ENCODE peak calls at places on chromosome 16, in ten cellular contexts. P is ovary, O is AG04450, N is left ventricle myocardium inferior, X is vagina, I is lung, G is tibial artery, H is GM06990, C is colonic mucosa, J is heart right ventricle. F is an unnamed sample.

GRCh38 chr16:88605186-88606145 is 32.9 kb upstream of the IL17C start:
- DNase-seq in P (no peak), O (no peak), N (no peak), X (no peak), I (no peak), G (no peak), H (no peak), C (no peak), J (no peak), F (no peak)

GRCh38 chr16:65634291-65634690 is 512.4 kb upstream of the CDH11 start:
- DNase-seq in P (no peak), O (no peak), N (no peak), X (no peak), I (no peak), G (no peak), H (no peak), C (no peak), J (no peak), F (no peak)

GRCh38 chr16:54400261-54400660 is 113.7 kb upstream of the IRX3 start:
- DNase-seq in P (no peak), O (no peak), N (no peak), X (no peak), I (no peak), G (no peak), H (no peak), C (no peak), J (no peak), F (no peak)

GRCh38 chr16:56789360-56789759 is 59.4 kb downstream of the NUP93 start:
- DNase-seq in P (peak; percentile 43), O (no peak), N (no peak), X (no peak), I (peak; percentile 38), G (no peak), H (no peak), C (peak; percentile 29), J (peak; percentile 12), F (no peak)

GRCh38 chr16:24850289-24850931 is 4.6 kb downstream of the SLC5A11 start:
- DNase-seq in P (no peak), O (no peak), N (no peak), X (no peak), I (no peak), G (no peak), H (no peak), C (no peak), J (no peak), F (no peak)

GRCh38 chr16:58863042-58863441 is 128.9 kb upstream of the GOT2 start:
- DNase-seq in P (no peak), O (no peak), N (no peak), X (no peak), I (no peak), G (no peak), H (no peak), C (no peak), J (no peak), F (no peak)

GRCh38 chr16:2333772-2334379 is 6.7 kb downstream of the ABCA3 start:
- DNase-seq in P (no peak), O (no peak), N (no peak), X (peak; percentile 72), I (no peak), G (no peak), H (no peak), C (no peak), J (no peak), F (no peak)

GRCh38 chr16:67279296-67280089 is at the start of gene PLEKHG4:
- DNase-seq in P (peak; percentile 79), O (no peak), N (peak; percentile 64), X (no peak), I (peak; percentile 76), G (peak; percentile 46), H (peak; percentile 86), C (peak; percentile 80), J (peak; percentile 78), F (no peak)

GRCh38 chr16:17520567-17520966 is 49.8 kb upstream of the XYLT1 start:
- DNase-seq in P (no peak), O (no peak), N (no peak), X (no peak), I (no peak), G (no peak), H (no peak), C (no peak), J (no peak), F (peak; percentile 68)

GRCh38 chr16:4505356-4506153 is 29.4 kb downstream of the HMOX2 start:
- DNase-seq in P (no peak), O (no peak), N (no peak), X (no peak), I (peak; percentile 46), G (no peak), H (peak; percentile 76), C (no peak), J (no peak), F (no peak)

GRCh38 chr16:30092373-30093010 is 768 bp upstream of the TBX6 start:
- DNase-seq in P (peak; percentile 77), O (no peak), N (peak; percentile 75), X (no peak), I (peak; percentile 86), G (peak; percentile 87), H (peak; percentile 93), C (peak; percentile 83), J (peak; percentile 82), F (no peak)

GRCh38 chr16:67248401-67249177 is at the start of gene SLC9A5:
- DNase-seq in P (peak; percentile 63), O (no peak), N (peak; percentile 32), X (no peak), I (no peak), G (peak; percentile 21), H (peak; percentile 69), C (no peak), J (peak; percentile 57), F (no peak)

GRCh38 chr16:2486645-2487516 is 12.0 kb downstream of the TBC1D24 start:
- DNase-seq in P (no peak), O (no peak), N (peak; percentile 56), X (no peak), I (peak; percentile 64), G (peak; percentile 54), H (peak; percentile 53), C (peak; percentile 64), J (peak; percentile 59), F (no peak)

GRCh38 chr16:68070249-68070725 is 14.9 kb upstream of the NFATC3 start:
- DNase-seq in P (no peak), O (no peak), N (no peak), X (peak; percentile 46), I (no peak), G (no peak), H (no peak), C (no peak), J (no peak), F (no peak)

DNA sequence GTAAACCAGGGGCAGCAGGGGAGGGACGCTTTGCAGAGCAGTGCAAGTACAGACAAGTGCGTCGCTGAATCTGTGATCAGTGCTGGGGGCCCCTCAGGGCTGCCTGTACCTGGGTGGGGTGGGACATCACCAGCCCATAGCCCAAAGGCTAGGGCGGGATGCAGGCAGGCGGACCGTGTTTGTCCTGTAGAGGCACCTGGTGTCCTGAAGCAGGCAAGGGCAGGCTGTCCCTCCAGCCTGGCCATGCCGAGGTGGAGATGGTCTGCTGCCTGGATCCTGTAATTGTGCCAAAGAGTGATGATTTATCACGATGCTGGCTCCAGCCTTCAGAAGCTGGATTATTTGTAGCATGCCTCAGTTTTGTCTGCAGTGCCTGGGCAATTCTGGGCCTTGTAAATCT is 137.9 kb upstream of the GSE1 start:
- DNase-seq in P (no peak), O (no peak), N (no peak), X (no peak), I (no peak), G (no peak), H (no peak), C (no peak), J (no peak), F (no peak)
- H3K27me3 ChIP-seq in P (no peaks in the 10 kb centered on the region), O (no peaks in the 10 kb centered on the region), N (no peaks in the 10 kb centered on the region), X (no peaks in the 10 kb centered on the region), I (no peaks in the 10 kb centered on the region), G (no peaks in the 10 kb centered on the region), H (no peaks in the 10 kb centered on the region), C (no peaks in the 10 kb centered on the region), J (no peaks in the 10 kb centered on the region), F (no peaks in the 10 kb centered on the region)

DNA sequence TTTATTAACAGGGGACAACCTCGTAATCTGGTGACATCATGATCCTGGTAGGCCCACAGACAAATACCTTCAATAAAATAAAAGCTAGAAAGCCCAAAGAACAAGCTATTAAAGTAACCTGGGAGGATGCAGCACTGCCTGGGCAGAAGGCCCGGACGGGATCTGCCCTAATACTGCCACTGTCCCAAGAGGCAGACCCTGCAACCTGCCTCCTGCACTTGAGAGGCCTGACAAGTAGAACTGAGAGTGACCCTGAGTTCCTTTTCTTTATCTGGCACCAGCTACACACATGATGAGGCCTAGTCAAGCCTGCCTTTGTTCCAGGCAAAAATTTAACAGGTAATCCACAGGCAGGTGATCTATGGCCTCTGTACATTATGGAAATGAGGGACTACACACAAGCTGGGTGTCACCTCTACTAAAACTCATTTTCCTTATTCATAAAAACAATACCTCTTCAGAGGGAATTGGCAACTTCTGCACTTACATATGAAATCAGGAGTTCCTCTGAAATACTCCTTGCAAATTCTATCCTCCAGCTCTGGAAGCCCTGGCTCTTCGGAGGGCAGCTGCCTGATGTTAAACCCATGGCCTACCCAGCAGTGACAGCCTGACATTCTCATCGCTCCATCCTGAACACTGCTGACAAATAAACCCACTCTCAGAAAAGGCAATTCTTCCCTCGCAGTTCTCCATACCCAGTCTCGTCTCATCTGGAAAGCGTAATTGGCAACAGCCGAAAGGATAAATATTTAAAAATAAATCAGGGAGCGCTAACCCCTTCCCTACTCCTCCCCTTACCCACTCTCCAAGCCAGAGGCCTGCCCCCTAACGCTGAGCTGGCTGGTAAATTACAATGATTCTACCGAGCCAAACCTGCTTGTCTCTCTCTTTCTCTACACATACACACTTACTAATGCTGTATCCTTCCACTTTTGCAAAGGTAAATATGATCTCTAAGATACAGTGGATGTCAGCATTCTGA is 2.5 kb upstream of the ZFHX3 start:
- DNase-seq in P (no peak), O (no peak), N (no peak), X (no peak), I (no peak), G (peak; percentile 17), H (no peak), C (no peak), J (no peak), F (no peak)
- TF ChIP-seq CTCF in P (no peak), O (no peak), N (no peak), X (no peak), I (no peak), G (no peak), H (no peak), C (no peak), J (no peak), F (no peak)

GRCh38 chr16:84514874-84515835 is 10.7 kb upstream of the MEAK7 start:
- DNase-seq in P (peak; percentile 9), O (no peak), N (peak; percentile 30), X (no peak), I (peak; percentile 62), G (peak; percentile 17), H (peak; percentile 88), C (no peak), J (no peak), F (no peak)
- H3K4me3 ChIP-seq in P (no peak overlapping the region), O (no peak overlapping the region), N (no peak overlapping the region), X (no peak overlapping the region), I (no peak overlapping the region), G (no peak overlapping the region), H (no peak overlapping the region), C (no peak overlapping the region), J (no peak overlapping the region), F (no peak overlapping the region)

DNA sequence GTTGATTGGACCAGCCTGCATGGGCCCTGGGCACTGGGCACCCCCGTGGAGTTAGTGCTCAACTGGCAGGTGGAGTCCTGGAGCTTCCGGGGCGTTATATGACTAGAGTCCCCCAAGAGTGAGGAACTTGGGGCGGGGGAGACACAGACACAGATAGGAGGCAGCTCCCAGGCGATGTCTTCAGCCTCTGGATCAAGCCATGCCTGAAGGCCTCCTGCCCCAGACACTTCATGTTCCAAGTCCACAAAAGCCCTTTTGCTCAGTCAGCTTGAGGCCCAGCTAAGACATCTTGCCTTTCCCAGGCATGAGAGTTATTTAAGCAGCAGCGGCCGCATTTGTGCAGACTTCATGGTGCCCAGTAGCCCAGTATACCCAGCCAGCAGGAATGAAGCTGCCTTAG is 136.6 kb upstream of the CIBAR2 start:
- DNase-seq in P (no peak), O (no peak), N (no peak), X (no peak), I (no peak), G (no peak), H (no peak), C (no peak), J (no peak), F (no peak)
- H3K27me3 ChIP-seq in P (no peaks in the 10 kb centered on the region), O (no peaks in the 10 kb centered on the region), N (no peaks in the 10 kb centered on the region), X (no peaks in the 10 kb centered on the region), I (no peaks in the 10 kb centered on the region), G (peaks cover 4% of the 10 kb centered on the region), H (no peaks in the 10 kb centered on the region), C (no peaks in the 10 kb centered on the region), J (no peaks in the 10 kb centered on the region), F (no peaks in the 10 kb centered on the region)

F was measured in BJ.